ENCODE peak calls at places on chromosomes 12 and 14, in ten cellular contexts. One of them, this sample, is unnamed.
A peak's percentile ranks its signal among the peaks of the same experiment; 100 is the strongest.

GRCh38 chr12:98198261-98198982 is 317.0 kb upstream of the TMPO start:
- DNase-seq in naive B cell: no peak
- DNase-seq in GM03348: no peak
- DNase-seq in activated T-helper 1 cell treated with anti-CD3 and anti-CD28 coated beads, Interleukin-12 subunit alpha, Interleukin-12 subunit beta, Interleukin-2, Interleukin-4 antibody, amounts not matched to agents 30 ng/mL and 10 ng/mL and 1 ng/mL, durations not matched to agents 14 hours and 24 hours and 36 hours: no peak
- DNase-seq in mucosa of gallbladder: no peak
- DNase-seq in HT-29: no peak
- DNase-seq in NCI-H1417: no peak
- DNase-seq in myocyte: peak; percentile 3
- DNase-seq in T-helper 9 cell: no peak
- DNase-seq in NCI-H1105: no peak
- DNase-seq in this sample: no peak

GRCh38 chr14:23128969-23129758 is 10.1 kb upstream of the CEBPE start:
- DNase-seq in naive B cell: no peak
- DNase-seq in GM03348: no peak
- DNase-seq in activated T-helper 1 cell treated with anti-CD3 and anti-CD28 coated beads, Interleukin-12 subunit alpha, Interleukin-12 subunit beta, Interleukin-2, Interleukin-4 antibody, amounts not matched to agents 30 ng/mL and 10 ng/mL and 1 ng/mL, durations not matched to agents 14 hours and 24 hours and 36 hours: no peak
- DNase-seq in mucosa of gallbladder: no peak
- DNase-seq in HT-29: no peak
- DNase-seq in NCI-H1417: no peak
- DNase-seq in myocyte: no peak
- DNase-seq in T-helper 9 cell: no peak
- DNase-seq in NCI-H1105: no peak
- DNase-seq in this sample: no peak

GRCh38 chr14:60396718-60397343 is 89.0 kb downstream of the C14orf39 start:
- DNase-seq in naive B cell: no peak
- DNase-seq in GM03348: peak; percentile 2
- DNase-seq in activated T-helper 1 cell treated with anti-CD3 and anti-CD28 coated beads, Interleukin-12 subunit alpha, Interleukin-12 subunit beta, Interleukin-2, Interleukin-4 antibody, amounts not matched to agents 30 ng/mL and 10 ng/mL and 1 ng/mL, durations not matched to agents 14 hours and 24 hours and 36 hours: no peak
- DNase-seq in mucosa of gallbladder: no peak
- DNase-seq in HT-29: no peak
- DNase-seq in NCI-H1417: no peak
- DNase-seq in myocyte: no peak
- DNase-seq in T-helper 9 cell: no peak
- DNase-seq in NCI-H1105: no peak
- DNase-seq in this sample: no peak

GRCh38 chr12:116078396-116078795 is 199.1 kb downstream of the MED13L start:
- DNase-seq in naive B cell: no peak
- DNase-seq in GM03348: no peak
- DNase-seq in activated T-helper 1 cell treated with anti-CD3 and anti-CD28 coated beads, Interleukin-12 subunit alpha, Interleukin-12 subunit beta, Interleukin-2, Interleukin-4 antibody, amounts not matched to agents 30 ng/mL and 10 ng/mL and 1 ng/mL, durations not matched to agents 14 hours and 24 hours and 36 hours: no peak
- DNase-seq in mucosa of gallbladder: no peak
- DNase-seq in HT-29: no peak
- DNase-seq in NCI-H1417: no peak
- DNase-seq in myocyte: no peak
- DNase-seq in T-helper 9 cell: no peak
- DNase-seq in NCI-H1105: no peak
- DNase-seq in this sample: no peak

GRCh38 chr12:66288121-66288520 is 14.2 kb upstream of the HELB start:
- DNase-seq in naive B cell: no peak
- DNase-seq in GM03348: no peak
- DNase-seq in activated T-helper 1 cell treated with anti-CD3 and anti-CD28 coated beads, Interleukin-12 subunit alpha, Interleukin-12 subunit beta, Interleukin-2, Interleukin-4 antibody, amounts not matched to agents 30 ng/mL and 10 ng/mL and 1 ng/mL, durations not matched to agents 14 hours and 24 hours and 36 hours: peak; percentile 65
- DNase-seq in mucosa of gallbladder: no peak
- DNase-seq in HT-29: no peak
- DNase-seq in NCI-H1417: no peak
- DNase-seq in myocyte: no peak
- DNase-seq in T-helper 9 cell: peak; percentile 29
- DNase-seq in NCI-H1105: no peak
- DNase-seq in this sample: no peak

GRCh38 chr12:6057693-6058092 is 66.8 kb downstream of the VWF start:
- DNase-seq in naive B cell: no peak
- DNase-seq in GM03348: peak; percentile 28
- DNase-seq in activated T-helper 1 cell treated with anti-CD3 and anti-CD28 coated beads, Interleukin-12 subunit alpha, Interleukin-12 subunit beta, Interleukin-2, Interleukin-4 antibody, amounts not matched to agents 30 ng/mL and 10 ng/mL and 1 ng/mL, durations not matched to agents 14 hours and 24 hours and 36 hours: no peak
- DNase-seq in mucosa of gallbladder: no peak
- DNase-seq in HT-29: no peak
- DNase-seq in NCI-H1417: peak; percentile 15
- DNase-seq in myocyte: no peak
- DNase-seq in T-helper 9 cell: no peak
- DNase-seq in NCI-H1105: no peak
- DNase-seq in this sample: no peak

GRCh38 chr12:76790564-76791552 is 26.9 kb downstream of the ZDHHC17 start:
- DNase-seq in naive B cell: peak; percentile 30
- DNase-seq in GM03348: peak; percentile 41
- DNase-seq in activated T-helper 1 cell treated with anti-CD3 and anti-CD28 coated beads, Interleukin-12 subunit alpha, Interleukin-12 subunit beta, Interleukin-2, Interleukin-4 antibody, amounts not matched to agents 30 ng/mL and 10 ng/mL and 1 ng/mL, durations not matched to agents 14 hours and 24 hours and 36 hours: no peak
- DNase-seq in mucosa of gallbladder: no peak
- DNase-seq in HT-29: peak; percentile 39
- DNase-seq in NCI-H1417: peak; percentile 69
- DNase-seq in myocyte: peak; percentile 20
- DNase-seq in T-helper 9 cell: no peak
- DNase-seq in NCI-H1105: peak; percentile 18
- DNase-seq in this sample: no peak

GRCh38 chr12:123094349-123095073 is 56.4 kb downstream of the PITPNM2 start:
- DNase-seq in naive B cell: no peak
- DNase-seq in GM03348: peak; percentile 62
- DNase-seq in activated T-helper 1 cell treated with anti-CD3 and anti-CD28 coated beads, Interleukin-12 subunit alpha, Interleukin-12 subunit beta, Interleukin-2, Interleukin-4 antibody, amounts not matched to agents 30 ng/mL and 10 ng/mL and 1 ng/mL, durations not matched to agents 14 hours and 24 hours and 36 hours: no peak
- DNase-seq in mucosa of gallbladder: peak; percentile 27
- DNase-seq in HT-29: no peak
- DNase-seq in NCI-H1417: no peak
- DNase-seq in myocyte: peak; percentile 36
- DNase-seq in T-helper 9 cell: no peak
- DNase-seq in NCI-H1105: no peak
- DNase-seq in this sample: no peak

GRCh38 chr12:9387450-9387849 is 179.3 kb upstream of the PZP start:
- DNase-seq in naive B cell: no peak
- DNase-seq in GM03348: no peak
- DNase-seq in activated T-helper 1 cell treated with anti-CD3 and anti-CD28 coated beads, Interleukin-12 subunit alpha, Interleukin-12 subunit beta, Interleukin-2, Interleukin-4 antibody, amounts not matched to agents 30 ng/mL and 10 ng/mL and 1 ng/mL, durations not matched to agents 14 hours and 24 hours and 36 hours: no peak
- DNase-seq in mucosa of gallbladder: no peak
- DNase-seq in HT-29: no peak
- DNase-seq in NCI-H1417: no peak
- DNase-seq in myocyte: no peak
- DNase-seq in T-helper 9 cell: no peak
- DNase-seq in NCI-H1105: no peak
- DNase-seq in this sample: no peak

GRCh38 chr12:67096533-67097318 is 172.4 kb upstream of the CAND1 start:
- DNase-seq in naive B cell: no peak
- DNase-seq in GM03348: peak; percentile 6
- DNase-seq in activated T-helper 1 cell treated with anti-CD3 and anti-CD28 coated beads, Interleukin-12 subunit alpha, Interleukin-12 subunit beta, Interleukin-2, Interleukin-4 antibody, amounts not matched to agents 30 ng/mL and 10 ng/mL and 1 ng/mL, durations not matched to agents 14 hours and 24 hours and 36 hours: no peak
- DNase-seq in mucosa of gallbladder: no peak
- DNase-seq in HT-29: peak; percentile 7
- DNase-seq in NCI-H1417: peak; percentile 40
- DNase-seq in myocyte: no peak
- DNase-seq in T-helper 9 cell: no peak
- DNase-seq in NCI-H1105: no peak
- DNase-seq in this sample: no peak

GRCh38 chr14:80213602-80214001 is 2.3 kb upstream of the DIO2 start:
- DNase-seq in naive B cell: no peak
- DNase-seq in GM03348: peak; percentile 60
- DNase-seq in activated T-helper 1 cell treated with anti-CD3 and anti-CD28 coated beads, Interleukin-12 subunit alpha, Interleukin-12 subunit beta, Interleukin-2, Interleukin-4 antibody, amounts not matched to agents 30 ng/mL and 10 ng/mL and 1 ng/mL, durations not matched to agents 14 hours and 24 hours and 36 hours: no peak
- DNase-seq in mucosa of gallbladder: peak; percentile 13
- DNase-seq in HT-29: peak; percentile 43
- DNase-seq in NCI-H1417: peak; percentile 19
- DNase-seq in myocyte: peak; percentile 60
- DNase-seq in T-helper 9 cell: no peak
- DNase-seq in NCI-H1105: no peak
- DNase-seq in this sample: no peak

GRCh38 chr14:67162390-67162789 is 26.9 kb upstream of the GARIN2 start:
- DNase-seq in naive B cell: no peak
- DNase-seq in GM03348: no peak
- DNase-seq in activated T-helper 1 cell treated with anti-CD3 and anti-CD28 coated beads, Interleukin-12 subunit alpha, Interleukin-12 subunit beta, Interleukin-2, Interleukin-4 antibody, amounts not matched to agents 30 ng/mL and 10 ng/mL and 1 ng/mL, durations not matched to agents 14 hours and 24 hours and 36 hours: no peak
- DNase-seq in mucosa of gallbladder: no peak
- DNase-seq in HT-29: no peak
- DNase-seq in NCI-H1417: no peak
- DNase-seq in myocyte: no peak
- DNase-seq in T-helper 9 cell: no peak
- DNase-seq in NCI-H1105: no peak
- DNase-seq in this sample: no peak

GRCh38 chr12:77225373-77225772 is 160.0 kb upstream of the E2F7 start:
- DNase-seq in naive B cell: no peak
- DNase-seq in GM03348: no peak
- DNase-seq in activated T-helper 1 cell treated with anti-CD3 and anti-CD28 coated beads, Interleukin-12 subunit alpha, Interleukin-12 subunit beta, Interleukin-2, Interleukin-4 antibody, amounts not matched to agents 30 ng/mL and 10 ng/mL and 1 ng/mL, durations not matched to agents 14 hours and 24 hours and 36 hours: no peak
- DNase-seq in mucosa of gallbladder: peak; percentile 49
- DNase-seq in HT-29: no peak
- DNase-seq in NCI-H1417: no peak
- DNase-seq in myocyte: no peak
- DNase-seq in T-helper 9 cell: no peak
- DNase-seq in NCI-H1105: no peak
- DNase-seq in this sample: no peak

GRCh38 chr14:99579903-99580570 is 24.0 kb downstream of the CCDC85C start:
- DNase-seq in naive B cell: no peak
- DNase-seq in GM03348: peak; percentile 85
- DNase-seq in activated T-helper 1 cell treated with anti-CD3 and anti-CD28 coated beads, Interleukin-12 subunit alpha, Interleukin-12 subunit beta, Interleukin-2, Interleukin-4 antibody, amounts not matched to agents 30 ng/mL and 10 ng/mL and 1 ng/mL, durations not matched to agents 14 hours and 24 hours and 36 hours: no peak
- DNase-seq in mucosa of gallbladder: no peak
- DNase-seq in HT-29: peak; percentile 14
- DNase-seq in NCI-H1417: no peak
- DNase-seq in myocyte: peak; percentile 75
- DNase-seq in T-helper 9 cell: no peak
- DNase-seq in NCI-H1105: no peak
- DNase-seq in this sample: no peak

GRCh38 chr12:31895449-31896150 is 63.6 kb upstream of the RESF1 start:
- DNase-seq in naive B cell: no peak
- DNase-seq in GM03348: no peak
- DNase-seq in activated T-helper 1 cell treated with anti-CD3 and anti-CD28 coated beads, Interleukin-12 subunit alpha, Interleukin-12 subunit beta, Interleukin-2, Interleukin-4 antibody, amounts not matched to agents 30 ng/mL and 10 ng/mL and 1 ng/mL, durations not matched to agents 14 hours and 24 hours and 36 hours: no peak
- DNase-seq in mucosa of gallbladder: no peak
- DNase-seq in HT-29: no peak
- DNase-seq in NCI-H1417: no peak
- DNase-seq in myocyte: no peak
- DNase-seq in T-helper 9 cell: no peak
- DNase-seq in NCI-H1105: no peak
- DNase-seq in this sample: no peak

GRCh38 chr12:1318327-1319031 is 275.9 kb downstream of the FBXL14 start:
- DNase-seq in naive B cell: no peak
- DNase-seq in GM03348: peak; percentile 59
- DNase-seq in activated T-helper 1 cell treated with anti-CD3 and anti-CD28 coated beads, Interleukin-12 subunit alpha, Interleukin-12 subunit beta, Interleukin-2, Interleukin-4 antibody, amounts not matched to agents 30 ng/mL and 10 ng/mL and 1 ng/mL, durations not matched to agents 14 hours and 24 hours and 36 hours: no peak
- DNase-seq in mucosa of gallbladder: peak; percentile 16
- DNase-seq in HT-29: peak; percentile 78
- DNase-seq in NCI-H1417: peak; percentile 98
- DNase-seq in myocyte: peak; percentile 50
- DNase-seq in T-helper 9 cell: no peak
- DNase-seq in NCI-H1105: peak; percentile 95
- DNase-seq in this sample: no peak

GRCh38 chr12:28023156-28023887 is 50.8 kb upstream of the PTHLH start:
- DNase-seq in naive B cell: no peak
- DNase-seq in GM03348: peak; percentile 63
- DNase-seq in activated T-helper 1 cell treated with anti-CD3 and anti-CD28 coated beads, Interleukin-12 subunit alpha, Interleukin-12 subunit beta, Interleukin-2, Interleukin-4 antibody, amounts not matched to agents 30 ng/mL and 10 ng/mL and 1 ng/mL, durations not matched to agents 14 hours and 24 hours and 36 hours: no peak
- DNase-seq in mucosa of gallbladder: peak; percentile 21
- DNase-seq in HT-29: peak; percentile 31
- DNase-seq in NCI-H1417: no peak
- DNase-seq in myocyte: peak; percentile 70
- DNase-seq in T-helper 9 cell: no peak
- DNase-seq in NCI-H1105: no peak
- DNase-seq in this sample: no peak

GRCh38 chr12:47188576-47189441 is 109.0 kb upstream of the AMIGO2 start:
- DNase-seq in naive B cell: no peak
- DNase-seq in GM03348: peak; percentile 56
- DNase-seq in activated T-helper 1 cell treated with anti-CD3 and anti-CD28 coated beads, Interleukin-12 subunit alpha, Interleukin-12 subunit beta, Interleukin-2, Interleukin-4 antibody, amounts not matched to agents 30 ng/mL and 10 ng/mL and 1 ng/mL, durations not matched to agents 14 hours and 24 hours and 36 hours: no peak
- DNase-seq in mucosa of gallbladder: no peak
- DNase-seq in HT-29: peak; percentile 18
- DNase-seq in NCI-H1417: no peak
- DNase-seq in myocyte: peak; percentile 54
- DNase-seq in T-helper 9 cell: no peak
- DNase-seq in NCI-H1105: no peak
- DNase-seq in this sample: no peak

GRCh38 chr12:4270670-4271432 is 2.7 kb upstream of the CCND2 start:
- DNase-seq in naive B cell: peak; percentile 74
- DNase-seq in GM03348: no peak
- DNase-seq in activated T-helper 1 cell treated with anti-CD3 and anti-CD28 coated beads, Interleukin-12 subunit alpha, Interleukin-12 subunit beta, Interleukin-2, Interleukin-4 antibody, amounts not matched to agents 30 ng/mL and 10 ng/mL and 1 ng/mL, durations not matched to agents 14 hours and 24 hours and 36 hours: peak; percentile 33
- DNase-seq in mucosa of gallbladder: peak; percentile 47
- DNase-seq in HT-29: no peak
- DNase-seq in NCI-H1417: no peak
- DNase-seq in myocyte: peak; percentile 25
- DNase-seq in T-helper 9 cell: no peak
- DNase-seq in NCI-H1105: no peak
- DNase-seq in this sample: no peak

GRCh38 chr12:12091977-12092663 is 21.4 kb downstream of the BCL2L14 start:
- DNase-seq in naive B cell: no peak
- DNase-seq in GM03348: no peak
- DNase-seq in activated T-helper 1 cell treated with anti-CD3 and anti-CD28 coated beads, Interleukin-12 subunit alpha, Interleukin-12 subunit beta, Interleukin-2, Interleukin-4 antibody, amounts not matched to agents 30 ng/mL and 10 ng/mL and 1 ng/mL, durations not matched to agents 14 hours and 24 hours and 36 hours: no peak
- DNase-seq in mucosa of gallbladder: no peak
- DNase-seq in HT-29: no peak
- DNase-seq in NCI-H1417: peak; percentile 67
- DNase-seq in myocyte: no peak
- DNase-seq in T-helper 9 cell: no peak
- DNase-seq in NCI-H1105: peak; percentile 81
- DNase-seq in this sample: no peak